ENCODE peak calls at places on chromosomes 6 and 20, in nine cellular contexts. O is tibial nerve, A is right lobe of liver, R is colonic mucosa, V is stomach, Y is fibroblast of lung, B is heart right ventricle, M is LNCaP clone FGC, H is fibroblast of mammary gland. P is an unnamed sample.

GRCh38 chr6:25960689-25961088 is 1.9 kb upstream of the TRIM38 start:
- DNase-seq in O (no peak), A (no peak), R (no peak), V (no peak), Y (no peak), B (no peak), M (no peak), H (no peak), P (no peak)

GRCh38 chr6:134161036-134161435 is 108.6 kb upstream of the SLC2A12 start:
- DNase-seq in O (no peak), A (no peak), R (no peak), V (no peak), Y (peak; percentile 65), B (no peak), M (no peak), H (no peak), P (no peak)

GRCh38 chr20:1336699-1337387 is 7.9 kb upstream of the SDCBP2 start:
- DNase-seq in O (no peak), A (peak; percentile 90), R (peak; percentile 58), V (peak; percentile 82), Y (peak; percentile 57), B (peak; percentile 90), M (no peak), H (no peak), P (peak; percentile 95)

GRCh38 chr6:88238065-88238464 is 71.9 kb upstream of the CNR1 start:
- DNase-seq in O (no peak), A (no peak), R (peak; percentile 20), V (no peak), Y (peak; percentile 4), B (no peak), M (no peak), H (peak; percentile 14), P (no peak)

GRCh38 chr6:149044394-149044965 is 273.0 kb upstream of the TAB2 start:
- DNase-seq in O (no peak), A (no peak), R (no peak), V (no peak), Y (peak; percentile 18), B (no peak), M (no peak), H (no peak), P (no peak)

GRCh38 chr20:37294262-37294981 is 5.0 kb downstream of the MANBAL start:
- DNase-seq in O (no peak), A (no peak), R (no peak), V (no peak), Y (peak; percentile 80), B (no peak), M (no peak), H (peak; percentile 76), P (no peak)

GRCh38 chr20:44521484-44522481 is at the start of gene SERINC3:
- DNase-seq in O (peak; percentile 96), A (peak; percentile 98), R (peak; percentile 98), V (peak; percentile 98), Y (peak; percentile 95), B (peak; percentile 96), M (peak; percentile 78), H (peak; percentile 96), P (peak; percentile 95)

GRCh38 chr6:134097114-134097707 is 44.8 kb upstream of the SLC2A12 start:
- DNase-seq in O (peak; percentile 87), A (peak; percentile 60), R (peak; percentile 74), V (peak; percentile 61), Y (peak; percentile 52), B (peak; percentile 64), M (peak; percentile 58), H (peak; percentile 76), P (peak; percentile 47)

GRCh38 chr6:137568067-137568466 is 73.9 kb upstream of the OLIG3 start:
- DNase-seq in O (no peak), A (no peak), R (no peak), V (no peak), Y (no peak), B (no peak), M (no peak), H (no peak), P (no peak)

GRCh38 chr20:52675414-52675813 is 296.7 kb upstream of the TSHZ2 start:
- DNase-seq in O (no peak), A (no peak), R (no peak), V (no peak), Y (no peak), B (no peak), M (no peak), H (no peak), P (no peak)

GRCh38 chr20:24492698-24493097 is 23.3 kb downstream of the SYNDIG1 start:
- DNase-seq in O (no peak), A (no peak), R (peak; percentile 9), V (no peak), Y (no peak), B (no peak), M (no peak), H (no peak), P (no peak)

GRCh38 chr6:108673602-108674001 is 112.9 kb downstream of the FOXO3 start:
- DNase-seq in O (no peak), A (no peak), R (peak; percentile 85), V (peak; percentile 50), Y (no peak), B (no peak), M (no peak), H (peak; percentile 35), P (no peak)

GRCh38 chr6:33623895-33624381 is 2.8 kb downstream of the ITPR3 start:
- DNase-seq in O (no peak), A (no peak), R (peak; percentile 79), V (peak; percentile 49), Y (no peak), B (no peak), M (no peak), H (no peak), P (no peak)

GRCh38 chr6:19731286-19731685 is 105.9 kb upstream of the ID4 start:
- DNase-seq in O (no peak), A (no peak), R (no peak), V (no peak), Y (peak; percentile 97), B (no peak), M (no peak), H (peak; percentile 90), P (no peak)

GRCh38 chr6:113903666-113904330 is 46.7 kb downstream of the MARCKS start:
- DNase-seq in O (peak; percentile 38), A (peak; percentile 49), R (peak; percentile 46), V (peak; percentile 25), Y (peak; percentile 55), B (peak; percentile 57), M (no peak), H (peak; percentile 20), P (no peak)

GRCh38 chr6:154410619-154411044 is 54.0 kb upstream of the IPCEF1 start:
- DNase-seq in O (peak; percentile 43), A (no peak), R (no peak), V (no peak), Y (peak; percentile 99), B (peak; percentile 60), M (no peak), H (peak; percentile 97), P (no peak)

GRCh38 chr6:100487638-100488037 is 22.9 kb upstream of the SIM1 start:
- DNase-seq in O (no peak), A (peak; percentile 55), R (no peak), V (no peak), Y (no peak), B (no peak), M (no peak), H (no peak), P (no peak)

GRCh38 chr6:155867682-155868081 is 412.0 kb upstream of the NOX3 start:
- DNase-seq in O (no peak), A (no peak), R (no peak), V (no peak), Y (no peak), B (no peak), M (no peak), H (no peak), P (no peak)

GRCh38 chr6:30885481-30885998 is 1.2 kb downstream of the DDR1 start:
- DNase-seq in O (no peak), A (no peak), R (peak; percentile 83), V (peak; percentile 48), Y (peak; percentile 32), B (no peak), M (peak; percentile 94), H (no peak), P (peak; percentile 76)

GRCh38 chr20:38270869-38271608 is 10.5 kb upstream of the KIAA1755 start:
- DNase-seq in O (peak; percentile 66), A (no peak), R (no peak), V (no peak), Y (peak; percentile 99), B (peak; percentile 84), M (no peak), H (peak; percentile 99), P (peak; percentile 81)

GRCh38 chr6:38322123-38322522 is 317.6 kb downstream of the BTBD9 start:
- DNase-seq in O (no peak), A (no peak), R (no peak), V (no peak), Y (peak; percentile 30), B (no peak), M (no peak), H (no peak), P (no peak)

GRCh38 chr6:147709396-147710272 is 201.1 kb downstream of the SAMD5 start:
- DNase-seq in O (no peak), A (no peak), R (peak; percentile 27), V (no peak), Y (peak; percentile 57), B (no peak), M (no peak), H (no peak), P (no peak)
- H3K4me3 ChIP-seq in O (no peak overlapping the region), A (no peak overlapping the region), R (no peak overlapping the region), V (no peak overlapping the region), Y (no peak overlapping the region), B (no peak overlapping the region), M (no peak overlapping the region), H (no peak overlapping the region), P (no peak overlapping the region)

GRCh38 chr6:138571174-138571573 is 71.9 kb upstream of the NHSL1 start:
- DNase-seq in O (no peak), A (no peak), R (no peak), V (no peak), Y (peak; percentile 25), B (no peak), M (no peak), H (no peak), P (no peak)
- H3K4me3 ChIP-seq in O (peak overlapping the region; percentile 45), A (peak overlapping the region; percentile 53), R (no peak overlapping the region), V (peak overlapping the region; percentile 40), Y (peak overlapping the region; percentile 9), B (peak overlapping the region; percentile 64), M (no peak overlapping the region), H (no peak overlapping the region), P (no peak overlapping the region)

GRCh38 chr6:40733290-40733689 is 146.1 kb upstream of the LRFN2 start:
- DNase-seq in O (no peak), A (no peak), R (no peak), V (no peak), Y (peak; percentile 34), B (no peak), M (peak; percentile 30), H (no peak), P (no peak)
- H3K4me3 ChIP-seq in O (no peak overlapping the region), A (no peak overlapping the region), R (no peak overlapping the region), V (no peak overlapping the region), Y (no peak overlapping the region), B (no peak overlapping the region), M (no peak overlapping the region), H (no peak overlapping the region), P (no peak overlapping the region)

DNA sequence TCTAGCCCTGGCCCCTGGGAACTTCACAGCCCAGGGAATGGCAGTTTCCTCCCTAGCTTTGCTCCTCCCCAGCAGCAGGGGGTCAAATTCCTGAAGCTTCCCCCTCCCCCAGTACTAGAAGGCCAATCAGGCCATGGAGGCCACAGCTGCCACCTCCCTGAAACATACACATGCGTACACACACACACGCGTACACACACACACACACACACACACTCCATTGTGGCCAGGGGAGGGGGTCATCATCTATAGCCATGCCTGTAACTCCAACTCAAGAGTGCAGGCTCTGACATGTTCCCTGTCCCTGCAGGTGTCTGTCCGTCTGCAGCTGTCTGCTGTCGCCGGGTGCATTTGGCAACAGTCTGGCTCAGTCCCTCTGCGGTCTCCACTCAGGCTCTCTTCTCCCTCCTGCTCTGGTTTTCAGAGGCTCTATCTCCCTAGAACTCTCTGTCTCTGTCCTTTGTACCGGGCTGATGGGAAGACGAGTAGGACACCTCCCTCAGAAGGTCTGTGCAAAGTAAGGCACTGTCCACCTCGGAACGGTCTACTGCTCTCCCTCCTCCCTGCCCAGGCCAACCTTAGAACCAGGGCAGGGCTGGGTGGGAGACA is 1.4 kb downstream of the LRFN2 start:
- DNase-seq in O (no peak), A (no peak), R (peak; percentile 21), V (no peak), Y (no peak), B (no peak), M (no peak), H (no peak), P (no peak)
- H3K4me3 ChIP-seq in O (no peak overlapping the region), A (no peak overlapping the region), R (no peak overlapping the region), V (no peak overlapping the region), Y (no peak overlapping the region), B (no peak overlapping the region), M (no peak overlapping the region), H (no peak overlapping the region), P (no peak overlapping the region)

P was measured in lower leg skin.